ENCODE peak calls at places on chromosomes 5 and 9, in seven cellular contexts. R is HTR-8/SVneo, Y is NCI-H1092 treated with DMSO at 0.1 percent for 48 hours, Z is adipocyte, Q is adrenal gland, N is progenitor cell of endocrine pancreas, C is GM13977. A is an unnamed sample.

GRCh38 chr9:136172412-136173079 is 32.4 kb downstream of the LHX3 start:
- DNase-seq in Y (peak; percentile 9), Z (no peak), R (no peak), Q (no peak), N (no peak), C (no peak), A (no peak)

GRCh38 chr5:170429014-170429413 is 39.8 kb upstream of the KCNMB1 start:
- DNase-seq in Q (no peak), Y (no peak), N (no peak), Z (peak; percentile 7), R (peak; percentile 29), C (no peak), A (no peak)

GRCh38 chr9:123217148-123217585 is 51.2 kb downstream of the STRBP start:
- DNase-seq in Q (no peak), N (no peak), Z (peak; percentile 40), Y (no peak), C (no peak), R (no peak), A (no peak)

GRCh38 chr9:16901589-16901988 is 31.1 kb upstream of the BNC2 start:
- DNase-seq in Y (no peak), R (no peak), Z (peak; percentile 27), Q (no peak), N (no peak), C (no peak), A (no peak)

GRCh38 chr9:38681747-38682227 is 38.1 kb downstream of the FAM240B start:
- DNase-seq in C (no peak), Y (no peak), N (no peak), Q (no peak), Z (peak; percentile 91), R (peak; percentile 10), A (no peak)

GRCh38 chr9:22010881-22011625 is 1.9 kb upstream of the CDKN2B start:
- DNase-seq in Q (no peak), Z (peak; percentile 65), R (no peak), Y (no peak), C (no peak), N (peak; percentile 63), A (no peak)

GRCh38 chr5:176447538-176447981 is 625 bp upstream of the FAF2 start:
- DNase-seq in C (peak; percentile 30), R (peak; percentile 49), Q (peak; percentile 61), Z (no peak), N (peak; percentile 48), Y (peak; percentile 47), A (no peak)

GRCh38 chr9:123742009-123742767 is 187.7 kb downstream of the DENND1A start:
- DNase-seq in N (no peak), Y (no peak), Z (peak; percentile 58), C (no peak), Q (no peak), R (no peak), A (no peak)

GRCh38 chr9:113350338-113350672 is 964 bp downstream of the BSPRY start:
- DNase-seq in Q (no peak), Z (no peak), Y (peak; percentile 14), R (no peak), C (peak; percentile 39), N (no peak), A (no peak)

GRCh38 chr5:156482816-156483215 is 155.9 kb downstream of the SGCD start:
- DNase-seq in C (no peak), N (no peak), R (no peak), Q (no peak), Y (no peak), Z (peak; percentile 60), A (no peak)

GRCh38 chr5:101678494-101679193 is 617.4 kb downstream of the SLCO4C1 start:
- DNase-seq in C (peak; percentile 5), Y (peak; percentile 44), N (peak; percentile 70), Z (peak; percentile 79), R (peak; percentile 42), Q (peak; percentile 63), A (peak; percentile 56)

GRCh38 chr5:2891781-2892180 is 140.3 kb upstream of the IRX2 start:
- DNase-seq in Z (no peak), R (no peak), N (no peak), C (no peak), Y (no peak), Q (no peak), A (no peak)

GRCh38 chr9:84024041-84024575 is 43.5 kb downstream of the RMI1 start:
- DNase-seq in Y (no peak), N (no peak), C (no peak), Q (no peak), R (no peak), Z (peak; percentile 66), A (no peak)

GRCh38 chr9:111350556-111350955 is 20.5 kb upstream of the OR2K2 start:
- DNase-seq in R (no peak), Z (no peak), N (no peak), Q (no peak), Y (no peak), C (no peak), A (no peak)

GRCh38 chr5:140043508-140043872 is 391 bp upstream of the NRG2 start:
- DNase-seq in R (peak; percentile 59), Q (no peak), Y (no peak), C (peak; percentile 71), N (no peak), Z (peak; percentile 21), A (no peak)

GRCh38 chr5:166639151-166639550 is 1652.3 kb upstream of the WWC1 start:
- DNase-seq in C (no peak), Q (no peak), N (no peak), R (no peak), Y (no peak), Z (no peak), A (no peak)

GRCh38 chr5:154972476-154973080 is 31.7 kb downstream of the MRPL22 start:
- DNase-seq in Q (peak; percentile 42), Y (peak; percentile 4), Z (peak; percentile 73), N (peak; percentile 23), C (no peak), R (peak; percentile 29), A (peak; percentile 21)

GRCh38 chr5:60997721-60998120 is 52.7 kb downstream of the NDUFAF2 start:
- DNase-seq in Q (no peak), Z (no peak), Y (no peak), R (no peak), N (no peak), C (no peak), A (no peak)

GRCh38 chr9:130049431-130050210 is 4.1 kb upstream of the GPR107 start:
- DNase-seq in N (no peak), R (no peak), Z (no peak), Q (no peak), C (no peak), Y (no peak), A (no peak)

GRCh38 chr5:40453689-40454088 is 226.0 kb upstream of the PTGER4 start:
- DNase-seq in N (no peak), Y (no peak), Q (no peak), C (no peak), Z (no peak), R (no peak), A (no peak)

GRCh38 chr9:89425921-89426388 is 72.0 kb downstream of the SEMA4D start:
- DNase-seq in C (no peak), R (no peak), Y (no peak), Z (no peak), N (no peak), Q (no peak), A (no peak)

GRCh38 chr9:128505414-128505765 is 871 bp downstream of the GLE1 start:
- DNase-seq in Y (no peak), R (peak; percentile 24), N (no peak), C (no peak), Z (peak; percentile 37), Q (no peak), A (no peak)